ENCODE peak calls at places on chromosomes 16 and 17, in six cellular contexts. One of them, this sample, is unnamed. For H3K9me3 and H3K27me3, the result is how much of the 10 kb centered on the place peaks cover.

GRCh38 chr17:81683584-81684441 is at the start of the genes ARL16 and HGS:
- DNase-seq in RWPE2: peak
- DNase-seq in DND-41: peak
- DNase-seq in keratinocyte: peak
- DNase-seq in upper lobe of right lung: peak
- DNase-seq in cardiac muscle cell: peak
- DNase-seq in this sample: peak

GRCh38 chr17:74012465-74012864 is 191.0 kb upstream of the RPL38 start:
- DNase-seq in upper lobe of right lung: no peak
- DNase-seq in cardiac muscle cell: no peak
- DNase-seq in DND-41: peak
- DNase-seq in keratinocyte: no peak
- DNase-seq in RWPE2: no peak
- DNase-seq in this sample: peak

GRCh38 chr17:82328141-82328993 is 5.2 kb downstream of the SECTM1 start:
- DNase-seq in cardiac muscle cell: no peak
- DNase-seq in DND-41: no peak
- DNase-seq in keratinocyte: no peak
- DNase-seq in RWPE2: peak
- DNase-seq in upper lobe of right lung: peak
- DNase-seq in this sample: no peak

GRCh38 chr17:31629696-31630470 is 229.2 kb downstream of the COPRS start:
- DNase-seq in RWPE2: no peak
- DNase-seq in DND-41: no peak
- DNase-seq in cardiac muscle cell: no peak
- DNase-seq in keratinocyte: peak
- DNase-seq in upper lobe of right lung: no peak
- DNase-seq in this sample: no peak

GRCh38 chr16:55039931-55040330 is 109.3 kb downstream of the IRX5 start:
- DNase-seq in keratinocyte: no peak
- DNase-seq in RWPE2: no peak
- DNase-seq in cardiac muscle cell: no peak
- DNase-seq in DND-41: no peak
- DNase-seq in upper lobe of right lung: no peak
- DNase-seq in this sample: no peak

GRCh38 chr17:7822126-7822525 is 11.9 kb upstream of the KDM6B start:
- DNase-seq in cardiac muscle cell: no peak
- DNase-seq in keratinocyte: no peak
- DNase-seq in DND-41: no peak
- DNase-seq in RWPE2: no peak
- DNase-seq in upper lobe of right lung: no peak
- DNase-seq in this sample: no peak

GRCh38 chr17:60646701-60647100 is 30.9 kb upstream of the BCAS3 start:
- DNase-seq in DND-41: no peak
- DNase-seq in upper lobe of right lung: no peak
- DNase-seq in keratinocyte: no peak
- DNase-seq in RWPE2: no peak
- DNase-seq in cardiac muscle cell: no peak
- DNase-seq in this sample: no peak

GRCh38 chr16:67528870-67529638 is 425 bp downstream of the RIPOR1 start:
- DNase-seq in RWPE2: no peak
- DNase-seq in cardiac muscle cell: peak
- DNase-seq in DND-41: peak
- DNase-seq in upper lobe of right lung: peak
- DNase-seq in keratinocyte: no peak
- DNase-seq in this sample: no peak

DNA sequence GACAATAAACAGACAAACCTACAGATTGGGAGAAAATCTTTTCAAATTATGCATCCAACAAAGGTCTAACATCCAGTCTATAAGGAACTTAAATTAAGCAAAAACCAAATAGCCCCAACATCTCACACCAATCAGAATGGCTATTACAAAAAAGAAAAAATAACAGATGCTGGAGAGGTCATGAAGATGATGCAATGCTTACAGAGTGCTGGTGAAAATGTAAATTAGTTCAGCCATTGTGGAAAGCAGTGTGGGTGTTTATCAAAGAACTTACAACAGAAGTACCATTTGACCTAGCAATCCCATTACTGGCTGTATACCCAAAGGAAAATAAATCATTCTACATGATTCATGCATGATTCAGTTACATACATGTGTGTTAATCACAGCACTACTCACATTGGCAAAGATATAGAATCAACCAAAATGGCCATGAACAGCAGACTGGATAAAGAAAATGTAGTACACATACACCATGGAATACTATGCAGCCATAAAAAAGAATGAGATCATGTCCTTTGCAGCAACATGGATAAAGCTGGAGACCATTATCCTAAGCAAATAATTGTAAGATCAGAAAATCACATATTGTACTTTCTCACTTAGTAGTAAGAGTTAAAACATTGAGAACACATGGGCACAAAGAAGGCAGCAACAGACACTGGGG is 223.9 kb upstream of the WSB1 start:
- DNase-seq in upper lobe of right lung: no peak
- DNase-seq in cardiac muscle cell: no peak
- DNase-seq in keratinocyte: no peak
- DNase-seq in RWPE2: no peak
- DNase-seq in DND-41: no peak
- DNase-seq in this sample: no peak
- H3K9me3 ChIP-seq in upper lobe of right lung: under half
- H3K9me3 ChIP-seq in cardiac muscle cell: under half
- H3K9me3 ChIP-seq in keratinocyte: under half
- H3K9me3 ChIP-seq in RWPE2: under half
- H3K9me3 ChIP-seq in DND-41: under half
- H3K9me3 ChIP-seq in this sample: under half

GRCh38 chr16:84294196-84295142 is at the start of gene WFDC1:
- DNase-seq in RWPE2: no peak
- DNase-seq in upper lobe of right lung: peak
- DNase-seq in DND-41: no peak
- DNase-seq in cardiac muscle cell: peak
- DNase-seq in keratinocyte: no peak
- DNase-seq in this sample: no peak

GRCh38 chr16:84295203-84295850 is 649 bp downstream of the WFDC1 start:
- DNase-seq in DND-41: no peak
- DNase-seq in keratinocyte: no peak
- DNase-seq in RWPE2: no peak
- DNase-seq in cardiac muscle cell: no peak
- DNase-seq in upper lobe of right lung: no peak
- DNase-seq in this sample: no peak

GRCh38 chr16:84302111-84302954 is 7.7 kb downstream of the WFDC1 start:
- DNase-seq in keratinocyte: no peak
- DNase-seq in upper lobe of right lung: no peak
- DNase-seq in cardiac muscle cell: no peak
- DNase-seq in DND-41: no peak
- DNase-seq in RWPE2: no peak
- DNase-seq in this sample: no peak

GRCh38 chr16:84299734-84300440 is 5.2 kb downstream of the WFDC1 start:
- DNase-seq in upper lobe of right lung: no peak
- DNase-seq in DND-41: no peak
- DNase-seq in cardiac muscle cell: no peak
- DNase-seq in keratinocyte: no peak
- DNase-seq in RWPE2: no peak
- DNase-seq in this sample: no peak

DNA sequence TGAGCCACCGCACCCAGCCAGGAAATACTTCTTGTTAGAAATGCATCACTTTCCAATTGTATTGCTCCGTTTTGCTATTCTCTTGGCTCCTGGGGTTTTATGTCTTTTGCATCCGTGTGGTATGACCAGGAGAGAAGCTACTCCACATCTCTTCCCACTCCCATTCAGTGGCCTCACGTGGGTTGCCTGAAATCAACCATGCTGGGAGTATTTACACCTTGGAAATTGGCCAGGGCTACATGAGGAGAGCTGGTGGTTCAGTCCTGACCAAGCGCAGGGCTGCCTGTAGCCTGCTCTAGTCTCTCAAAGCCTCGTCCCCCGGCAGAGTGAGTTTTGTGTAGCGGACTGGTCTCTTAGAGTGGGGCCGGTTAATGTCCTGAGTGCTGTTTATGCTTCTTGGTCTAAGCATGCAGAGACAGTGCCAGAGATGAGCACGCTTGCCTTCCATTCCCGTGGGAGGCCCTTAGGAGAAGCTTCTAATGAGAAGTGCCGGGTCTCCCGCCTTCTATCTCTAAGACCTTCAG is 3.8 kb downstream of the WFDC1 start:
- DNase-seq in cardiac muscle cell: no peak
- DNase-seq in RWPE2: no peak
- DNase-seq in upper lobe of right lung: no peak
- DNase-seq in keratinocyte: no peak
- DNase-seq in DND-41: no peak
- DNase-seq in this sample: no peak
- H3K27me3 ChIP-seq in cardiac muscle cell: under half
- H3K27me3 ChIP-seq in RWPE2: under half
- H3K27me3 ChIP-seq in upper lobe of right lung: under half
- H3K27me3 ChIP-seq in keratinocyte: half or more
- H3K27me3 ChIP-seq in DND-41: under half
- H3K27me3 ChIP-seq in this sample: under half

DNA sequence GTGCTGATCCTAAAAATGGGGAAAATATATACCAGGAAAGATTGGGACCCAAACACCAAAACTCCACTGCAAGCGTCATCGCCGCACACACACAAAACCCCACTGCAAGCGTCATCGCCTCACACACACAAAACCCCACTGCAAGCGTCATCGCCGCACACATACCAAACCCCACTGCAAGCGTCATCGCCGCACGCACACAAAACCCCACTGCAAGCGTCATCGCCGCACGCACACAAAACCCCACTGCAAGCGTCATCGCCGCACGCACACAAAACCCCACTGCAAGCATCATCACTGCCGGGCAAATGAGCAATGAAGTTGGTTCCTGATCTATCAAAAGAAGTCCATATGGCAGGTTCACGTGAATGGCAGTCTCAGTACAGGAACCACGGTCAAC is 144.4 kb downstream of the SLC39A11 start:
- DNase-seq in RWPE2: no peak
- DNase-seq in DND-41: no peak
- DNase-seq in keratinocyte: no peak
- DNase-seq in cardiac muscle cell: no peak
- DNase-seq in upper lobe of right lung: no peak
- DNase-seq in this sample: no peak
- TF ChIP-seq CTCF in RWPE2: no peak
- TF ChIP-seq CTCF in DND-41: no peak
- TF ChIP-seq CTCF in keratinocyte: no peak
- TF ChIP-seq CTCF in cardiac muscle cell: no peak
- TF ChIP-seq CTCF in upper lobe of right lung: no peak
- TF ChIP-seq CTCF in this sample: no peak

GRCh38 chr16:82010649-82011048 is 621 bp downstream of the SDR42E1 start:
- DNase-seq in upper lobe of right lung: no peak
- DNase-seq in keratinocyte: no peak
- DNase-seq in cardiac muscle cell: no peak
- DNase-seq in RWPE2: no peak
- DNase-seq in DND-41: no peak
- DNase-seq in this sample: no peak
- H3K9me3 ChIP-seq in upper lobe of right lung: under half
- H3K9me3 ChIP-seq in keratinocyte: under half
- H3K9me3 ChIP-seq in cardiac muscle cell: under half
- H3K9me3 ChIP-seq in RWPE2: under half
- H3K9me3 ChIP-seq in DND-41: under half
- H3K9me3 ChIP-seq in this sample: under half